ENCODE peak calls at places on chromosomes 11 and 22, in ten cellular contexts. Z is left ventricle myocardium inferior, P is fibroblast of lung, C is IMR-90, D is thoracic aorta, Y is brain microvascular endothelial cell, V is H1, F is endothelial cell of umbilical vein, S is GM12865, I is skeletal muscle cell. L is an unnamed sample.

GRCh38 chr11:132111781-132112380 is 741.5 kb downstream of the NTM start:
- DNase-seq in P (peak; percentile 94), Z (no peak), C (peak; percentile 92), S (no peak), Y (peak; percentile 83), D (no peak), I (peak; percentile 86), V (no peak), F (peak; percentile 58), L (peak; percentile 79)

GRCh38 chr22:35399114-35399677 is 744 bp upstream of the MCM5 start:
- DNase-seq in P (no peak), Y (no peak), S (peak; percentile 58), F (no peak), C (no peak), D (no peak), V (no peak), I (no peak), Z (no peak), L (no peak)

GRCh38 chr11:64451856-64452255 is 92.9 kb downstream of the RPS6KA4 start:
- DNase-seq in Z (no peak), F (no peak), S (no peak), D (no peak), I (no peak), P (no peak), C (no peak), V (no peak), Y (no peak), L (no peak)

GRCh38 chr11:131744847-131745246 is 374.4 kb downstream of the NTM start:
- DNase-seq in C (peak; percentile 97), D (no peak), Z (no peak), I (peak; percentile 76), Y (peak; percentile 95), V (no peak), S (no peak), F (peak; percentile 71), P (peak; percentile 90), L (peak; percentile 65)

GRCh38 chr22:50111056-50111455 is 21.2 kb downstream of the MOV10L1 start:
- DNase-seq in F (no peak), Z (no peak), D (no peak), V (no peak), S (no peak), C (no peak), Y (no peak), I (no peak), P (no peak), L (no peak)

GRCh38 chr11:5665746-5666395 is 19.0 kb downstream of the TRIM5 start:
- DNase-seq in I (no peak), V (no peak), D (no peak), P (no peak), S (no peak), Z (no peak), F (no peak), C (no peak), Y (no peak), L (no peak)

GRCh38 chr11:101129203-101129943 is at the start of gene PGR:
- DNase-seq in S (no peak), I (no peak), D (peak; percentile 28), F (no peak), P (no peak), Y (no peak), C (no peak), V (peak; percentile 55), Z (peak; percentile 61), L (peak; percentile 20)

GRCh38 chr11:34948721-34949120 is 32.3 kb downstream of the PDHX start:
- DNase-seq in F (no peak), I (no peak), C (peak; percentile 17), S (no peak), Y (no peak), Z (no peak), P (peak; percentile 62), D (no peak), V (no peak), L (peak; percentile 38)

GRCh38 chr11:70569996-70570692 is 171.8 kb downstream of the CTTN start:
- DNase-seq in V (no peak), P (no peak), F (no peak), Y (no peak), Z (no peak), C (no peak), I (no peak), S (no peak), D (no peak), L (no peak)

GRCh38 chr22:26324150-26324549 is 104.9 kb upstream of the ASPHD2 start:
- DNase-seq in D (no peak), Y (no peak), S (no peak), I (no peak), Z (no peak), P (no peak), C (no peak), F (no peak), V (no peak), L (no peak)

GRCh38 chr22:26326803-26327202 is 102.3 kb upstream of the ASPHD2 start:
- DNase-seq in F (no peak), Z (no peak), S (no peak), I (no peak), V (no peak), D (no peak), C (no peak), Y (no peak), P (no peak), L (no peak)

GRCh38 chr22:26328221-26328620 is 100.8 kb upstream of the ASPHD2 start:
- DNase-seq in V (no peak), P (no peak), C (no peak), D (no peak), F (no peak), S (no peak), Y (no peak), I (no peak), Z (no peak), L (no peak)

GRCh38 chr22:26327306-26327705 is 101.8 kb upstream of the ASPHD2 start:
- DNase-seq in P (no peak), D (no peak), S (no peak), C (no peak), V (no peak), F (no peak), Y (no peak), Z (no peak), I (no peak), L (no peak)

DNA sequence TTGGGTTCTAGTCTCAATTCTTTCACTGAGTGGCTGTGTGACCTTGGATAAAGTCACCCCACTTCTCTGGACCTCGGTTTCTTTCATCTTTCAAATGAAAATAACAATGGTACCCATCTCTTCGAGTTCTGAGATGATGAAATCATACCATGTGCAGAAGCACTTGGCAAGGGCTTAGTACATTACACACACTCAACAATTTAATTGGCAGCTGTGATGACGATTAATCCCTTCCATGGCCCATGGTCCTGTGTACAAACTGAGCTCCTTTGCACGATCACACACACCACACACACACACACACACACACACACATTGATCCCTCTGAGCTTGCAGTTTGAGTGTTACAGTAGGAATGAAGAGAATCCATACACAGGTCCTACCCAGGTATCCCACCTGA is 103.4 kb upstream of the ASPHD2 start:
- DNase-seq in D (no peak), Z (no peak), V (no peak), F (no peak), C (no peak), P (no peak), Y (no peak), S (no peak), I (no peak), L (peak; percentile 34)
- H3K4me3 ChIP-seq in D (no peak overlapping the region), Z (no peak overlapping the region), V (no peak overlapping the region), F (no peak overlapping the region), C (no peak overlapping the region), P (no peak overlapping the region), Y (no peak overlapping the region), S (no peak overlapping the region), I (no peak overlapping the region), L (no peak overlapping the region)

DNA sequence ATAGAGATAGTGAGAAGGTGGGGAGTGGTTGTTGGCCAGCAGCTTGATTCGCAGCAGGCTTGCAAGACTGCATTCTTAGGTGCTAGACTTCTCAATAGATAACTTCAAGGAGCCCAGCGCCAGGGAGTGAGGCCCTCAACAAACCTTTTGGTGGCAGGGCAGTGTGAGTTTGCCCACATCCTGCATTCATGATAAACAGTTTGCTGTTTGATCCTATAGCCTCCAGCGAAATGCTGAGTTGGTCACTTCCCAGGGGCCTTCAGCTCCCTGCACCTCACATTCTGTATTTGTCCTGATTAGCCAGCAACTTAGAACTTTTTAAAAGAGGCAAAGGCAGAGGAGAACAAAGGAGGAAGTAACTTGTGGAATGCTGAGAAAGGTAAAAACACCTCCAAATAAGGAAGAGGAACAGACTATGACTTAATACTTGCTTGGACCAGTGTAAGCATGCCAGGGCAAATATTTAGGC is 25.1 kb downstream of the OR10A6 start:
- DNase-seq in F (no peak), Z (no peak), Y (no peak), D (no peak), C (no peak), S (no peak), I (no peak), P (no peak), V (no peak), L (no peak)
- H3K4me3 ChIP-seq in F (no peak overlapping the region), Z (no peak overlapping the region), Y (no peak overlapping the region), D (peak overlapping the region; percentile 42), C (no peak overlapping the region), S (no peak overlapping the region), I (no peak overlapping the region), P (no peak overlapping the region), V (no peak overlapping the region), L (no peak overlapping the region)

DNA sequence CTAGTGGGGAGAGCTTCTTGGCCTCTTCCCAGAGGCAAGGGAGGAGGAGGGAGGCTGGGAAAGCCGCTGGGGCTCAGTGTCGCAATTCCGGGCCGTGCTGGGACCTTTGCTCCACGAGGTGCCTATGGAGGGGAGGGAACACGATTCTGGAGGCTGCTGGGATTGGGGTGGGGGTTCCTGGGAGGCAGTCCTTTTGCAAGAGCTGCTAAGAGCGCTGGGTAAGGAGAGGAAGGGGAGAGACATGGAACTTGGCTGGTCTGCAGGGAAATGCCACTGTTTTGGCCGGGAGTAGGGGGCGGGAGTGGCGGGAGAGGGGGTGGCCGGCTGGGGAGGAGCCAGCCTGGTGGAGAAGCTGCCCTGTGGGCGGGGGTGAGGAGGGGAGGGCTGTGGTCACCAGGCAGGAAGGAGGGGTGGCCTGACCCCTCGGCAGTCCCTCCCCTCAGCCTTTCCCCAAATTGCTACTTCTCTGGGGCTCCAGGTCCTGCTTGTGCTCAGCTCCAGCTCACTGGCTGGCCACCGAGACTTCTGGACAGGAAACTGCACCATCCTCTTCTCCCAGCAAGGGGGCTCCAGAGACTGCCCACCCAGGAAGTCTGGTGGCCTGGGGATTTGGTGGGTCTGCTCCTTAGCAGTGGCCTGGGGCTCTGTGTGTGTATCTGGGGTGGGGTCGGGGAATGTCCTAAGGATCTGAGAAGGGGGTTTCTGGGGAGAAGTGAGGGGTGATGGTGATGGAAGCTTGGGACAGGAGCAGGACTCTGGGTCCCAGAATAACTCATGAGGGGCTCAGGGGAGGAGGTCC is at the start of gene NR1H3:
- DNase-seq in I (peak; percentile 36), P (peak; percentile 68), Z (peak; percentile 86), S (no peak), D (no peak), C (peak; percentile 66), Y (peak; percentile 40), V (peak; percentile 78), F (peak; percentile 49), L (peak; percentile 87)
- H3K4me3 ChIP-seq in I (peak within 1 kb of the TSS; percentile 33), P (peak within 1 kb of the TSS; percentile 17), Z (peak within 1 kb of the TSS; percentile 64), S (no peak within 1 kb of the TSS), D (peak within 1 kb of the TSS; percentile 58), C (peak within 1 kb of the TSS; percentile 4), Y (peak within 1 kb of the TSS; percentile 38), V (peak within 1 kb of the TSS; percentile 32), F (peak within 1 kb of the TSS; percentile 7), L (peak within 1 kb of the TSS; percentile 26)

DNA sequence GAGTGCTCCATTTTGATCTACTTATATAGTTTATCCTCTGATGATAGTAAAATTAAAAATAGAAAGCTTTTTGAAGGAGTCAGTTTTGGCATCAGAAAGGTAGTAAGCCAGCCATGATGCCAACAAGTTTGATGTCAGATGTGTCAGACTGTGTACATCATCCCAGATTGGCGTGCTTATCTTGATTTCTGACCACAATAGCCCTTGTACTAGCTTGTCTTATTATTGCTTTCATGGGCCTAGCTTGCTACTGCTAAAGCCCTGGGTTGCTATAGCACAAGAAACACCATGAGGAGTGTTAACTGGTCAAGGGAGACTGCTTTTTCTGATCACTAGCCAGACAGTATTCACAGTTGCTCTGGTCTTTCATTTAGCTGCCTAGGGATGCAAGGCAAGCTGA is 1038.4 kb downstream of the JRKL start:
- DNase-seq in Y (no peak), Z (no peak), V (no peak), F (no peak), P (no peak), D (no peak), S (no peak), I (no peak), C (no peak), L (no peak)
- H3K4me3 ChIP-seq in Y (no peak overlapping the region), Z (no peak overlapping the region), V (no peak overlapping the region), F (no peak overlapping the region), P (no peak overlapping the region), D (no peak overlapping the region), S (no peak overlapping the region), I (no peak overlapping the region), C (no peak overlapping the region), L (no peak overlapping the region)